ENCODE peak calls at places on chromosome 15, in four cellular contexts. P is K562, I is Peyer's patch, D is sigmoid colon. O is an unnamed sample.

GRCh38 chr15:72285927-72286516 is 13.7 kb upstream of the PARP6 start:
- DNase-seq in P (peak; percentile 72), I (peak; percentile 77), D (no peak), O (no peak)

GRCh38 chr15:81101894-81102815 is 31.9 kb upstream of the CFAP161 start:
- DNase-seq in P (no peak), I (no peak), D (no peak), O (no peak)

GRCh38 chr15:99909914-99910313 is 176.7 kb upstream of the LYSMD4 start:
- DNase-seq in P (peak; percentile 26), I (no peak), D (no peak), O (no peak)

GRCh38 chr15:45378149-45378912 is at the start of gene GATM:
- DNase-seq in P (no peak), I (peak; percentile 86), D (peak; percentile 94), O (no peak)

GRCh38 chr15:43915820-43916660 is 89.2 kb downstream of the WDR76 start:
- DNase-seq in P (no peak), I (no peak), D (no peak), O (no peak)

GRCh38 chr15:78854973-78855372 is 17.7 kb upstream of the MORF4L1 start:
- DNase-seq in P (no peak), I (no peak), D (no peak), O (no peak)

GRCh38 chr15:30041868-30042267 is 40.9 kb upstream of the GOLGA8J start:
- DNase-seq in P (no peak), I (no peak), D (no peak), O (no peak)

GRCh38 chr15:47742742-47743141 is 25.4 kb downstream of the SEMA6D start:
- DNase-seq in P (no peak), I (no peak), D (no peak), O (no peak)

GRCh38 chr15:95840004-95840403 is 490.5 kb upstream of the NR2F2 start:
- DNase-seq in P (no peak), I (peak; percentile 49), D (peak; percentile 81), O (no peak)

GRCh38 chr15:80480171-80480811 is 76.1 kb downstream of the ARNT2 start:
- DNase-seq in P (no peak), I (no peak), D (no peak), O (no peak)

GRCh38 chr15:60829416-60829815 is 350.5 kb upstream of the ICE2 start:
- DNase-seq in P (no peak), I (no peak), D (no peak), O (no peak)

GRCh38 chr15:99143655-99144610 is 39.1 kb downstream of the SYNM start:
- DNase-seq in P (no peak), I (no peak), D (peak; percentile 94), O (no peak)

GRCh38 chr15:85149460-85150129 is 167.9 kb downstream of the PDE8A start:
- DNase-seq in P (no peak), I (no peak), D (no peak), O (no peak)

GRCh38 chr15:66638377-66638776 is 63.7 kb upstream of the SMAD6 start:
- DNase-seq in P (no peak), I (no peak), D (no peak), O (no peak)

GRCh38 chr15:77993374-77993911 is 84.1 kb downstream of the TBC1D2B start:
- DNase-seq in P (no peak), I (peak; percentile 61), D (peak; percentile 64), O (no peak)

GRCh38 chr15:25236861-25237155 is 202.0 kb downstream of the UBE3A start:
- DNase-seq in P (no peak), I (no peak), D (peak; percentile 58), O (no peak)

GRCh38 chr15:65180167-65180566 is 5.0 kb downstream of the CLPX start:
- DNase-seq in P (no peak), I (no peak), D (no peak), O (no peak)

GRCh38 chr15:87572381-87572780 is 684.2 kb downstream of the NTRK3 start:
- DNase-seq in P (no peak), I (no peak), D (no peak), O (no peak)

GRCh38 chr15:88385078-88385700 is 82.0 kb downstream of the MRPL46 start:
- DNase-seq in P (no peak), I (no peak), D (no peak), O (no peak)

GRCh38 chr15:101489236-101489632 is 273 bp downstream of the PCSK6 start:
- DNase-seq in P (peak; percentile 73), I (no peak), D (no peak), O (no peak)

GRCh38 chr15:37134244-37134643 is 33.9 kb upstream of the MEIS2 start:
- DNase-seq in P (no peak), I (no peak), D (no peak), O (no peak)

GRCh38 chr15:77944002-77944867 is 133.3 kb downstream of the TBC1D2B start:
- DNase-seq in P (peak; percentile 68), I (peak; percentile 93), D (peak; percentile 93), O (no peak)

GRCh38 chr15:40942865-40943264 is 10.4 kb upstream of the CHAC1 start:
- DNase-seq in P (no peak), I (no peak), D (no peak), O (no peak)
- H3K27ac ChIP-seq in P (no peak overlapping the region), I (no peak overlapping the region), D (no peak overlapping the region), O (peak overlapping the region; percentile 79)

GRCh38 chr15:58587481-58587880 is 155.7 kb downstream of the LIPC start:
- DNase-seq in P (no peak), I (no peak), D (no peak), O (no peak)

GRCh38 chr15:58588096-58588495 is 156.3 kb downstream of the LIPC start:
- DNase-seq in P (no peak), I (no peak), D (no peak), O (no peak)

GRCh38 chr15:58583171-58583908 is 151.5 kb downstream of the LIPC start:
- DNase-seq in P (no peak), I (no peak), D (no peak), O (no peak)

GRCh38 chr15:58584789-58585461 is 153.1 kb downstream of the LIPC start:
- DNase-seq in P (peak; percentile 69), I (no peak), D (no peak), O (no peak)

DNA sequence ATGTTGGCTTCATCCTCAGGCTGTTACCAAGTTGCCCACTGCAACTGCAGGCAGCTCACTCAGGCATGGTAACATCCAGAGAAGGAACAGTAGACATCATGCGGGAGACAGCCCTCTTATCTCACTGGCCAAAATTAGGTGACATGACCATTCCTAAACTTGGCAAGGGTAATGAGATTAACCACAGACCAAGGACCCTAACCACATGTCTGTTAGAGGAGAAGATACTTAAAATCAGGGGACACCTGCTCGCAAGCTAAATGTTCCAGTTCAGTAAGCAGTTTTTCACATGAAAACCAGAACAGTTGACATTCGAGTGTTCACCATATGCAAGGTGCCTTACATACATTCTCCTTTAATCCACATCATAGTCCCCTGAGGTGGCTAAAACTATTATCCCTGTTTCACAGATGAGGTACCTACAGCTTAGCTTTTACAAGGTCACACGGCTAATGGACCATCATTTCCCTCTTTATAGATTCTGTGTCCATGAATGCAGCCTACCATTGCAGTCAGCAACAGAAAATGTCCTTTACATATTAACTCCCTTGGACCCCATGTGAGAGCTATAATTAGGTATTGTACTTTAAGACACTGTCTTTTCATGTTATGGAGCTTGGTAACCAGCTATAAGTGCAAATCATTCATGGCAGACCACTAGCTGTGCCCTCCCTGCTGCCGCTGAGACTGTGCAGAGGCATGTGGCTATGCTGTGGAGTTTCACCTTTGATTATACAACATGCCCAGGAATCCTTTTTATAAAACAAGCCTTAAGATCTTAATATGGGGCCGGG is 154.1 kb downstream of the LIPC start:
- DNase-seq in P (no peak), I (no peak), D (no peak), O (no peak)
- TF ChIP-seq POLR2A in P (peak; percentile 40), I (no peak), D (no peak), O (no peak)

DNA sequence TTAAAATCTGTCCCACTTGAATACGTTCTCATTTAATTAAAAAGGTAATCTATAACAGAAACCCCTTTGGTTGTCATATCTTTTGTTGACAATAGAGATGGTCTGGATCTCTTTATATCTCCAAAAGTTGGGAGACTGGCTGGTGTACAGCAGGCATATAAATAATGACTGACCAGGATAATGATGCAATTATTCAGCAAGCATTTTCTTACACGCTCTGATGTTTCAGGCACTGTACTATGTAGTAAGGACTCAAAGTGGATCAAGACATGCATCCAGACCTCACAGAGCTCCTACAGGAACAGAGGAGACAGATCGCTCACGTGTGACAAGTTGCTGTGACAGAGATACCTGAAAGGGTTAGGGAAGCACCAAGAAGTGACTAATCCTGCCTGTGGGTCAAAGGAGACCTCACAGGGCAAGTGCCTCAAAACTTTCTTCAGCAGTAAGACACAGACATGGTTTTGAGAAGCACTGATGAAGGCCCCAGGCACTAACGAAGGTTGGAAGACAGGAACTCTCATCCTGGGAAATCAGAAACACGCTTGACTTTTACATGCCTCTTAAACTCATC is 25.7 kb downstream of the VPS39 start:
- DNase-seq in P (no peak), I (no peak), D (no peak), O (no peak)
- H3K36me3 ChIP-seq in P (peaks cover 54% of the 10 kb centered on the region), I (no peaks in the 10 kb centered on the region), D (peaks cover 98% of the 10 kb centered on the region), O (no peaks in the 10 kb centered on the region)

GRCh38 chr15:31511707-31512310 is 185.2 kb downstream of the KLF13 start:
- DNase-seq in P (no peak), I (no peak), D (no peak), O (no peak)
- H3K27ac ChIP-seq in P (no peak overlapping the region), I (no peak overlapping the region), D (no peak overlapping the region), O (no peak overlapping the region)

O was measured in vagina.